ENCODE peak calls at places on chromosomes 2 and 18, in five cellular contexts. O, R, T, I and K are unnamed samples. For H3K36me3, the result is how much of the 10 kb centered on the place peaks cover.

GRCh38 chr2:188599140-188599539 is 307.5 kb downstream of the GULP1 start:
- DNase-seq in I (no peak), T (no peak), O (no peak), R (peak), K (no peak)

GRCh38 chr18:79875531-79875919 is 75.9 kb downstream of the SLC66A2 start:
- DNase-seq in R (no peak), T (no peak), O (no peak), I (no peak), K (no peak)

GRCh38 chr2:164979113-164979512 is 23.8 kb upstream of the SLC38A11 start:
- DNase-seq in T (no peak), I (no peak), O (peak), R (no peak), K (no peak)

GRCh38 chr2:179636995-179637394 is 224.4 kb downstream of the ZNF385B start:
- DNase-seq in I (no peak), T (no peak), R (no peak), O (no peak), K (no peak)

GRCh38 chr18:46281185-46282176 is 177.3 kb downstream of the HAUS1 start:
- DNase-seq in T (peak), I (peak), O (peak), R (peak), K (peak)

GRCh38 chr2:47653909-47654789 is 128.8 kb upstream of the MSH6 start:
- DNase-seq in I (no peak), R (peak), T (peak), O (peak), K (no peak)

GRCh38 chr2:74481961-74482800 is 617 bp downstream of the CCDC142 start:
- DNase-seq in I (no peak), R (no peak), T (peak), O (peak), K (peak)

GRCh38 chr2:241993386-241994005 is 124.0 kb downstream of the RTP5 start:
- DNase-seq in O (no peak), I (no peak), T (no peak), R (no peak), K (no peak)

GRCh38 chr2:145108959-145109710 is 589.2 kb upstream of the ZEB2 start:
- DNase-seq in T (no peak), I (no peak), O (no peak), R (no peak), K (no peak)

GRCh38 chr2:38792751-38793150 is 14.7 kb downstream of the GEMIN6 start:
- DNase-seq in O (no peak), I (no peak), T (no peak), R (no peak), K (no peak)

GRCh38 chr2:109185801-109186570 is 57.0 kb downstream of the SH3RF3 start:
- DNase-seq in I (no peak), T (no peak), O (no peak), R (peak), K (no peak)

GRCh38 chr2:157443795-157444642 is at the start of gene CYTIP:
- DNase-seq in R (no peak), O (no peak), T (no peak), I (peak), K (no peak)

GRCh38 chr2:239268549-239268948 is 132.3 kb downstream of the HDAC4 start:
- DNase-seq in O (no peak), R (no peak), T (no peak), I (peak), K (peak)

GRCh38 chr18:7002107-7002506 is 115.5 kb downstream of the LAMA1 start:
- DNase-seq in R (no peak), O (peak), I (no peak), T (no peak), K (no peak)

GRCh38 chr2:178258916-178259315 is 64.6 kb downstream of the OSBPL6 start:
- DNase-seq in O (no peak), T (no peak), I (no peak), R (peak), K (no peak)

GRCh38 chr2:30649278-30649677 is 158.0 kb downstream of the CAPN13 start:
- DNase-seq in R (no peak), T (no peak), O (no peak), I (no peak), K (no peak)

GRCh38 chr2:32572030-32572429 is 55.8 kb upstream of the TTC27 start:
- DNase-seq in O (no peak), I (no peak), T (no peak), R (no peak), K (no peak)

GRCh38 chr18:43380098-43380672 is 102.9 kb upstream of the SYT4 start:
- DNase-seq in O (no peak), I (no peak), R (no peak), T (no peak), K (no peak)

GRCh38 chr2:45483997-45484396 is 127.1 kb downstream of the SRBD1 start:
- DNase-seq in R (peak), T (no peak), I (no peak), O (peak), K (no peak)

GRCh38 chr2:186887107-186888090 is 38.4 kb upstream of the ZSWIM2 start:
- DNase-seq in I (no peak), R (no peak), O (no peak), T (peak), K (no peak)

GRCh38 chr2:221454459-221455105 is 117.5 kb downstream of the EPHA4 start:
- DNase-seq in T (no peak), R (no peak), O (no peak), I (no peak), K (no peak)

GRCh38 chr2:216034065-216034464 is 20.7 kb upstream of the MREG start:
- DNase-seq in I (peak), T (peak), R (peak), O (peak), K (peak)

GRCh38 chr18:3209859-3210569 is 9.8 kb downstream of the MYOM1 start:
- DNase-seq in R (no peak), I (no peak), T (no peak), O (no peak), K (no peak)

GRCh38 chr18:3211236-3211992 is 8.4 kb downstream of the MYOM1 start:
- DNase-seq in I (no peak), O (no peak), R (peak), T (peak), K (no peak)

GRCh38 chr18:3214855-3215637 is 4.7 kb downstream of the MYOM1 start:
- DNase-seq in T (no peak), O (no peak), I (no peak), R (no peak), K (no peak)

GRCh38 chr18:3212636-3213035 is 7.1 kb downstream of the MYOM1 start:
- DNase-seq in O (no peak), T (no peak), I (no peak), R (no peak), K (no peak)

GRCh38 chr18:3213231-3214059 is 6.3 kb downstream of the MYOM1 start:
- DNase-seq in T (no peak), R (no peak), O (peak), I (no peak), K (peak)
- H3K27ac ChIP-seq in T (peak), R (no peak), O (no peak), I (no peak), K (peak)

DNA sequence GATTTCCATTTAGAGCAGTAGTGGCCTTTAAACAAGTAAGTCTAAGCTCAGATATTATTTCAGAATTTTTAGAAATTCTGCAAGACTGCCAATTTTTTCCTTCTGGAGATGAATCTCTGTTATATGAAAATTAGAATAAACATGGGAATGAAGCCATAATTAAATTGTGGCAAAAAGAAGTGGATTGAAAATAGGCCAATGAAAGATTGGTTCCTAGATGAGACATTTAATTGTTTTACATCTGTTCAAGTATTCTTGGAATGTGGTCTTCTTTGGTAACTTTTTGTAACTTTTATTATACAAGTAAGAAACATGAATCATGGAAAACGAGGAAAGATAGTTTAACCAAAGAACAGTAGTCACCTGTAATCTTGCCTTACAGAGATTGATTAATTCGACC is 10.3 kb downstream of the CAD start:
- DNase-seq in I (no peak), T (no peak), O (no peak), R (no peak), K (no peak)
- H3K36me3 ChIP-seq in I (half or more), T (under half), O (under half), R (half or more), K (half or more)

DNA sequence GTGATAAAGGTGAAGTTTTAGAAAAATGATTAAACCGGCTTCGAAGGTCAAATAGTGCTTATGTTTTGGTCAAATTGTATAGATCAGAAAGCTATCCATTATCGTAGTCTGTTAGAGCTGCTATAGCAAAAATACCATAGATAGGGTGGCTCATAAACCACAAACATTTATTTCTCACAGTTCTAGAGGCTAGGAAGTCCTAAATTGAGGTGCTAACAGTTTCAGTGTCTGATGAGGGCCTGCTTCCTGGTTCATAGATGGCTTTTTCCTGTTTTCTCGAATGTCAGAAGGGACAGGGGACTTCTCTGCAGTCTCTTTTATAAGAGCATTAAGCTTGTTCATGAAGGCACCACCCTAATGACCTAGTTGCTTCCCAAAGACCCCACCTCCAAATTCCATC is 186.6 kb upstream of the ERBB4 start:
- DNase-seq in R (no peak), O (no peak), T (no peak), I (no peak), K (no peak)
- H3K27ac ChIP-seq in R (no peak), O (no peak), T (no peak), I (no peak), K (no peak)

DNA sequence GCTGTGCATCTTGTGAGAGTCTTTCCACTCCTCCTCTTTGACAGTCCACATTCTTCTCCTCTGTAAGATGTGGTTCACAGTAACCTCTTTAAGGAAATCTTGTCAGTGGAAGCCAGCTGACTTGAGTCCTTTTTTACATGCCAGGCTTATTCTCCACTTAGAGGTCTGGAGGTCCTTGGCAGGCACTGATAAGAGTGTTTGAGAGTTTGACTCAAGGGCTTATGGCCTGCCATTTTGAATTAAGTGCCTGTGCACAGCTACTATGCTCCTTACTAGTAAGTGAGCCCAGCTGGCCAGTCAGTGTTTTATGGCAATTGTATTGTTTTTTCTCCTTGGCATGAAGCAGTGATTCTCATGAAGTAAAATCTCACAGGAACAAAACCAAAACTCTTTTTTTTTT is 108.8 kb upstream of the IL1R2 start:
- DNase-seq in O (no peak), I (no peak), T (no peak), R (no peak), K (no peak)
- H3K36me3 ChIP-seq in O (under half), I (under half), T (under half), R (under half), K (half or more)